ENCODE peak calls at places on chromosome 13, in eight cellular contexts. J, U, Z, P, F, S, Y and H are unnamed samples.

GRCh38 chr13:51912511-51913225 is 50.9 kb downstream of the CCDC70 start:
- DNase-seq in J (no peak), U (no peak), Z (no peak), P (no peak), F (no peak), S (no peak), Y (no peak), H (no peak)

GRCh38 chr13:23020246-23020843 is 160.4 kb upstream of the SGCG start:
- DNase-seq in J (peak), U (peak), Z (peak), P (peak), F (no peak), S (peak), Y (peak), H (no peak)

GRCh38 chr13:113814435-113814821 is 49.4 kb downstream of the GAS6 start:
- DNase-seq in J (no peak), U (peak), Z (no peak), P (no peak), F (no peak), S (no peak), Y (no peak), H (no peak)

GRCh38 chr13:108200781-108201398 is 14.4 kb downstream of the LIG4 start:
- DNase-seq in J (no peak), U (peak), Z (no peak), P (no peak), F (no peak), S (no peak), Y (no peak), H (no peak)

GRCh38 chr13:90447735-90448103 is 899.8 kb upstream of the MIR17HG start:
- DNase-seq in J (no peak), U (peak), Z (no peak), P (peak), F (no peak), S (no peak), Y (no peak), H (peak)

GRCh38 chr13:52842440-52842839 is 6.0 kb downstream of the PCDH8 start:
- DNase-seq in J (no peak), U (no peak), Z (no peak), P (no peak), F (no peak), S (no peak), Y (no peak), H (no peak)

GRCh38 chr13:27057817-27058216 is 113.8 kb downstream of the USP12 start:
- DNase-seq in J (no peak), U (no peak), Z (no peak), P (no peak), F (no peak), S (no peak), Y (no peak), H (no peak)

GRCh38 chr13:26853272-26853818 is 92.8 kb upstream of the GPR12 start:
- DNase-seq in J (peak), U (no peak), Z (no peak), P (no peak), F (no peak), S (no peak), Y (no peak), H (no peak)

GRCh38 chr13:54775501-54776191 is 1747.0 kb downstream of the OLFM4 start:
- DNase-seq in J (no peak), U (no peak), Z (no peak), P (no peak), F (no peak), S (no peak), Y (no peak), H (no peak)

GRCh38 chr13:31638577-31638976 is 100.7 kb upstream of the RXFP2 start:
- DNase-seq in J (no peak), U (peak), Z (no peak), P (no peak), F (no peak), S (no peak), Y (no peak), H (peak)

GRCh38 chr13:29901714-29902631 is 51.6 kb upstream of the UBL3 start:
- DNase-seq in J (peak), U (peak), Z (no peak), P (peak), F (no peak), S (peak), Y (peak), H (no peak)

GRCh38 chr13:28558567-28558966 is 63.6 kb upstream of the FLT1 start:
- DNase-seq in J (no peak), U (no peak), Z (no peak), P (no peak), F (no peak), S (no peak), Y (no peak), H (no peak)

GRCh38 chr13:38141792-38142191 is 207.9 kb upstream of the UFM1 start:
- DNase-seq in J (no peak), U (no peak), Z (no peak), P (no peak), F (no peak), S (no peak), Y (no peak), H (no peak)

GRCh38 chr13:33494596-33495214 is 209.2 kb upstream of the STARD13 start:
- DNase-seq in J (no peak), U (peak), Z (no peak), P (peak), F (no peak), S (no peak), Y (no peak), H (no peak)

GRCh38 chr13:91139232-91139631 is 208.3 kb upstream of the MIR17HG start:
- DNase-seq in J (no peak), U (no peak), Z (no peak), P (no peak), F (no peak), S (no peak), Y (no peak), H (no peak)

GRCh38 chr13:110440946-110441731 is 120.4 kb downstream of the RAB20 start:
- DNase-seq in J (no peak), U (no peak), Z (no peak), P (no peak), F (no peak), S (no peak), Y (peak), H (no peak)

GRCh38 chr13:53298426-53298825 is 269.8 kb downstream of the OLFM4 start:
- DNase-seq in J (no peak), U (no peak), Z (no peak), P (no peak), F (no peak), S (no peak), Y (no peak), H (no peak)

GRCh38 chr13:23728807-23729206 is 158.6 kb downstream of the TNFRSF19 start:
- DNase-seq in J (no peak), U (no peak), Z (no peak), P (no peak), F (no peak), S (no peak), Y (no peak), H (no peak)

GRCh38 chr13:112140366-112140765 is 73.4 kb downstream of the SOX1 start:
- DNase-seq in J (no peak), U (no peak), Z (no peak), P (no peak), F (no peak), S (no peak), Y (no peak), H (no peak)

GRCh38 chr13:46550822-46551221 is 2.1 kb upstream of the LRCH1 start:
- DNase-seq in J (no peak), U (no peak), Z (no peak), P (no peak), F (no peak), S (no peak), Y (no peak), H (no peak)

GRCh38 chr13:107734891-107735620 is 480.3 kb downstream of the LIG4 start:
- DNase-seq in J (no peak), U (no peak), Z (no peak), P (no peak), F (no peak), S (no peak), Y (no peak), H (no peak)

GRCh38 chr13:35770756-35771291 is 294.3 kb upstream of the MAB21L1 start:
- DNase-seq in J (no peak), U (no peak), Z (no peak), P (no peak), F (no peak), S (no peak), Y (no peak), H (no peak)

GRCh38 chr13:102227696-102228095 is 174.2 kb downstream of the FGF14 start:
- DNase-seq in J (no peak), U (no peak), Z (no peak), P (no peak), F (no peak), S (no peak), Y (no peak), H (no peak)

GRCh38 chr13:97359181-97360057 is 74.5 kb upstream of the RAP2A start:
- DNase-seq in J (peak), U (peak), Z (peak), P (peak), F (no peak), S (peak), Y (peak), H (peak)

GRCh38 chr13:35648109-35648508 is 171.6 kb upstream of the MAB21L1 start:
- DNase-seq in J (no peak), U (peak), Z (no peak), P (no peak), F (no peak), S (no peak), Y (no peak), H (no peak)

GRCh38 chr13:114106991-114107685 is 25.3 kb downstream of the RASA3 start:
- DNase-seq in J (peak), U (no peak), Z (no peak), P (no peak), F (no peak), S (no peak), Y (peak), H (no peak)

GRCh38 chr13:96817336-96817941 is 176.8 kb downstream of the OXGR1 start:
- DNase-seq in J (no peak), U (peak), Z (no peak), P (peak), F (no peak), S (no peak), Y (no peak), H (no peak)

GRCh38 chr13:50222569-50223332 is 207.5 kb downstream of the KCNRG start:
- DNase-seq in J (peak), U (peak), Z (no peak), P (no peak), F (peak), S (peak), Y (peak), H (no peak)

GRCh38 chr13:80037505-80037888 is 303.4 kb downstream of the SPRY2 start:
- DNase-seq in J (no peak), U (peak), Z (no peak), P (peak), F (no peak), S (no peak), Y (no peak), H (peak)

GRCh38 chr13:103036268-103036667 is 29.9 kb downstream of the SLC10A2 start:
- DNase-seq in J (no peak), U (no peak), Z (no peak), P (no peak), F (no peak), S (no peak), Y (no peak), H (no peak)

GRCh38 chr13:35164324-35164932 is 222.4 kb downstream of the NBEA start:
- DNase-seq in J (no peak), U (peak), Z (no peak), P (peak), F (no peak), S (no peak), Y (no peak), H (no peak)

GRCh38 chr13:38386421-38386820 is 36.8 kb downstream of the UFM1 start:
- DNase-seq in J (no peak), U (peak), Z (no peak), P (no peak), F (no peak), S (no peak), Y (no peak), H (no peak)

DNA sequence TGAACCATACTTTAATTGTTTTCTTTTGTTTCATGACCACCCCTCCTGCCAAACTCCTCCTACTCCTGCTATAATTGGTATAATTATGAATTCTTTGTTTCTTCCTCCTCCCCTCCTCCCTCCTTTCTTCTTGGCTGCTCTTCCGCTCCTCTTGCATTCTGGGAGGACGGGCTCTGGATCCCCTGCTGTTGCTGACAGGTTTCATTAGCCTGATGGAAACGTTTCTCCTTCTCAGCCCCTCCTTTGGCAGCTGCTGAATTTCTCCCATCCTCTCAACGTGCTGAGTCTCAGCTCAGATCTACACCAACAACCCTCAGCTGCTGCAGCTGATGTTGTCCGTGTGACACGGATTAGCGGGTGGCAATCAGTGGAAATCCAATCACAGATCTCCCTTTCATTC is 97.1 kb upstream of the UBAC2 start:
- DNase-seq in J (no peak), U (no peak), Z (no peak), P (no peak), F (no peak), S (no peak), Y (no peak), H (no peak)
- TF ChIP-seq POLR2A in J (no peak), U (no peak), Z (no peak), P (no peak), F (no peak), S (no peak), Y (no peak), H (no peak)

GRCh38 chr13:59533561-59534337 is 630.0 kb downstream of the DIAPH3 start:
- DNase-seq in J (no peak), U (peak), Z (no peak), P (peak), F (no peak), S (no peak), Y (no peak), H (no peak)
- TF ChIP-seq POLR2A in J (no peak), U (no peak), Z (no peak), P (no peak), F (no peak), S (no peak), Y (no peak), H (no peak)

GRCh38 chr13:57627663-57628062 is 3.9 kb upstream of the PCDH17 start:
- DNase-seq in J (no peak), U (peak), Z (no peak), P (peak), F (no peak), S (no peak), Y (no peak), H (no peak)
- TF ChIP-seq POLR2A in J (no peak), U (no peak), Z (no peak), P (no peak), F (no peak), S (no peak), Y (no peak), H (no peak)

GRCh38 chr13:40789275-40790231 is at the start of gene SLC25A15:
- DNase-seq in J (peak), U (peak), Z (peak), P (peak), F (peak), S (peak), Y (peak), H (peak)
- TF ChIP-seq POLR2A in J (peak), U (peak), Z (no peak), P (peak), F (peak), S (peak), Y (peak), H (peak)

DNA sequence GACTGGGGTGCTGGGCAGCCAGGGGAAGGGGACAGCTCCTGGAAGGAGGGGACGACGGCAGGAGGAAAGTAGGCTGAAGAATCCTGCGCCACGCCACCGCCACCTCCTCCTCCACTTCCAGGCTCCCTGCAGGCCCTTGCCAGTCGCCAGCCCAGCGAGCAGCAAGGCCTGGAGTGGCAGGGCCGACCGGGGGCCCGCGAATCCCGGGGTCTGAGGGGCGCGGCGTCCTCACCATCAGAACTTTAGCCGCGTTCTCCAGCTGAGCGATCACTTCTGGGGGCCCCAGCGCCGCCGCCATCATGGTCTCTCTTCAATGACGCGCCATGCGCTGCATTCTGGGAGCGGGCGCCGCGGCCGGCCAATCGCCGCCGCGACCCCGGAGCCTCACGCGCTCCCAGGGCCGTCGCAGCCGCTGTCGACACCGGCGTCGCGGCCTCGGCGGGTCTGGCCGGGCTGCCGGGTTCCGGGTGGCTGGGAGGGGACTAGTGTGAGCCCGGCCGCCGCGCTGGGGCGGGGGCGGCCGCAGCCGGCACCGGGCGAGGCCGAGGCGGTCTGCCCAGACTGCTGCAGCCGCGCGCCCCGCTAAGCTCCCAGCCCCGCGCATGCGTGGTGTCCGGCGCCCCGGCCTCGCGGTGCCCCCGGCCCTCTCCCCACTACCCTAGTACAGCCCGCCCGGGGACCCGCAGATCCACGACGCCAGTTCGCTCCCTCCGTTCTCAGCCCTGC is at the start of gene XPO4:
- DNase-seq in J (peak), U (peak), Z (peak), P (peak), F (peak), S (peak), Y (peak), H (peak)
- TF ChIP-seq POLR2A in J (peak), U (peak), Z (no peak), P (peak), F (peak), S (peak), Y (peak), H (peak)